ENCODE peak calls at places on chromosomes 12 and 14, in ten cellular contexts. Y, X, L, S, P, N, R, D, Z and G are unnamed samples.
A peak's percentile ranks its signal among the peaks of the same experiment; 100 is the strongest.

GRCh38 chr12:109821968-109822367 is 11.2 kb downstream of the TRPV4 start:
- DNase-seq in Y (no peak), X (no peak), L (no peak), S (no peak), P (no peak), N (no peak), R (no peak), D (no peak), Z (no peak), G (no peak)

GRCh38 chr12:131457028-131457310 is 253.9 kb upstream of the SFSWAP start:
- DNase-seq in Y (no peak), X (no peak), L (no peak), S (no peak), P (no peak), N (no peak), R (no peak), D (no peak), Z (no peak), G (no peak)

GRCh38 chr12:12736759-12737676 is 19.9 kb downstream of the CDKN1B start:
- DNase-seq in Y (no peak), X (peak; percentile 67), L (no peak), S (no peak), P (peak; percentile 56), N (peak; percentile 29), R (peak; percentile 49), D (no peak), Z (peak; percentile 34), G (no peak)

GRCh38 chr14:61584258-61584657 is 111.1 kb upstream of the HIF1A start:
- DNase-seq in Y (no peak), X (peak; percentile 54), L (no peak), S (no peak), P (no peak), N (no peak), R (peak; percentile 83), D (no peak), Z (no peak), G (no peak)

GRCh38 chr14:43297794-43298193 is 1209.3 kb downstream of the FSCB start:
- DNase-seq in Y (no peak), X (no peak), L (no peak), S (no peak), P (no peak), N (no peak), R (no peak), D (no peak), Z (no peak), G (no peak)

GRCh38 chr14:102803139-102803538 is 25.9 kb downstream of the TRAF3 start:
- DNase-seq in Y (no peak), X (no peak), L (no peak), S (no peak), P (no peak), N (no peak), R (no peak), D (no peak), Z (peak; percentile 8), G (no peak)

GRCh38 chr12:121580959-121581680 is at the start of gene KDM2B:
- DNase-seq in Y (no peak), X (peak; percentile 79), L (no peak), S (no peak), P (no peak), N (no peak), R (no peak), D (no peak), Z (peak; percentile 48), G (no peak)

GRCh38 chr12:93660996-93661395 is 16.2 kb upstream of the CRADD start:
- DNase-seq in Y (no peak), X (no peak), L (no peak), S (no peak), P (no peak), N (no peak), R (no peak), D (no peak), Z (no peak), G (no peak)

GRCh38 chr14:36646664-36647416 is 14.8 kb upstream of the PAX9 start:
- DNase-seq in Y (no peak), X (no peak), L (no peak), S (no peak), P (no peak), N (no peak), R (no peak), D (no peak), Z (no peak), G (no peak)

GRCh38 chr14:28299227-28299626 is 467.4 kb upstream of the FOXG1 start:
- DNase-seq in Y (no peak), X (no peak), L (no peak), S (no peak), P (no peak), N (no peak), R (no peak), D (no peak), Z (no peak), G (no peak)

GRCh38 chr14:99684356-99684952 is 356 bp downstream of the CYP46A1 start:
- DNase-seq in Y (no peak), X (no peak), L (no peak), S (no peak), P (no peak), N (no peak), R (no peak), D (no peak), Z (no peak), G (no peak)

GRCh38 chr14:91138511-91139359 is 24.9 kb downstream of the DGLUCY start:
- DNase-seq in Y (no peak), X (peak; percentile 27), L (no peak), S (no peak), P (peak; percentile 7), N (peak; percentile 67), R (peak; percentile 33), D (no peak), Z (no peak), G (peak; percentile 33)

GRCh38 chr14:76696361-76696760 is 64.9 kb upstream of the VASH1 start:
- DNase-seq in Y (no peak), X (no peak), L (no peak), S (no peak), P (no peak), N (no peak), R (no peak), D (no peak), Z (no peak), G (no peak)

GRCh38 chr12:88897723-88898122 is 317.5 kb upstream of the KITLG start:
- DNase-seq in Y (no peak), X (peak; percentile 41), L (no peak), S (no peak), P (no peak), N (no peak), R (peak; percentile 38), D (no peak), Z (no peak), G (no peak)

GRCh38 chr12:128586630-128587029 is 237.1 kb downstream of the SLC15A4 start:
- DNase-seq in Y (no peak), X (no peak), L (no peak), S (no peak), P (no peak), N (no peak), R (no peak), D (no peak), Z (no peak), G (no peak)

DNA sequence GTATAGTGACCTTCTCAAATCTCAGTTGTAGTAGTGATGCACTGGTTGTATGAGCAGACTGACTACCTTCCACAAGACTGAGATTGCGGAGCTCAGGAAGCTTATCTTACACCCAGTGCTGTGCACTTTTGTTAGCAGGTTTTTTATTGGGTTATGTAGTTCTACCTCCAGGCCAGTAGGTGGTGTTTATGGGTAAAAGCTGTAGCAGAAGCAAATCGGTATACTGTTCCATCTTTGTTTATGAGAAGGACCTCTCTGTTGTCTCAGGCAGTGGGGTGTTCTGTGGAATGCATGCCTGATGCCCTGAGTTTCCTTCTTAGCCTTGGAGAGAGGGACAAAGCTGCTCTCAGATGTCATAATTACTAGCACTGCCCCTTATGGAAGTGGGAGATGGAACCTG is 217.8 kb downstream of the LRFN5 start:
- DNase-seq in Y (no peak), X (no peak), L (no peak), S (no peak), P (no peak), N (no peak), R (no peak), D (no peak), Z (no peak), G (no peak)
- TF ChIP-seq CTCF in Y (no peak), X (no peak), L (no peak), S (no peak), P (peak; percentile 5), N (no peak), R (no peak), D (peak; percentile 28), Z (no peak), G (peak; percentile 47)

GRCh38 chr12:98424726-98425401 is 90.5 kb upstream of the TMPO start:
- DNase-seq in Y (peak; percentile 79), X (peak; percentile 89), L (no peak), S (peak; percentile 51), P (peak; percentile 64), N (peak; percentile 68), R (peak; percentile 91), D (peak; percentile 43), Z (peak; percentile 58), G (peak; percentile 8)
- H3K4me3 ChIP-seq in Y (no peak overlapping the region), X (no peak overlapping the region), L (no peak overlapping the region), S (no peak overlapping the region), P (no peak overlapping the region), N (no peak overlapping the region), R (no peak overlapping the region), D (no peak overlapping the region), Z (no peak overlapping the region), G (no peak overlapping the region)

DNA sequence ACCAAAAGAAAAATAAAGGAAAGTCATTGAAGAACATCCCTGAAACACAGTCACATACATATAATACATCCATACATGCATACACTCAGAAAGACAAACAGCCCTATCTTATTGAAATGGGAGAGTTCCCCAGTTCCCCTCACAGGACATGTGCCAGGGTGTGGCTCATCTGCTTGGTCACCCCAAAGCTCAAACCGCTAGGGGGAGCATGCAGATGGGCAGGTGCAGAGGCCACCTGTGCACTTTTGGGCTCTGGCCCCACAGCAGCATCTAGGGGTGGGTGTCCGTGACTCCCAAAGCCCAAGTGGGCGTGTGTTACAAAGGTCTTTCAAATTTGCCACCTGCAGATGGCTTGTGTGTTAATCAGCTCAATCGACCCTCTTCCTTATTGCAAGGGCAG is 75.2 kb downstream of the CMAS start:
- DNase-seq in Y (no peak), X (no peak), L (no peak), S (no peak), P (peak; percentile 49), N (no peak), R (no peak), D (no peak), Z (no peak), G (no peak)
- TF ChIP-seq CTCF in Y (peak; percentile 33), X (peak; percentile 6), L (no peak), S (no peak), P (peak; percentile 55), N (no peak), R (peak; percentile 61), D (peak; percentile 27), Z (no peak), G (peak; percentile 63)

DNA sequence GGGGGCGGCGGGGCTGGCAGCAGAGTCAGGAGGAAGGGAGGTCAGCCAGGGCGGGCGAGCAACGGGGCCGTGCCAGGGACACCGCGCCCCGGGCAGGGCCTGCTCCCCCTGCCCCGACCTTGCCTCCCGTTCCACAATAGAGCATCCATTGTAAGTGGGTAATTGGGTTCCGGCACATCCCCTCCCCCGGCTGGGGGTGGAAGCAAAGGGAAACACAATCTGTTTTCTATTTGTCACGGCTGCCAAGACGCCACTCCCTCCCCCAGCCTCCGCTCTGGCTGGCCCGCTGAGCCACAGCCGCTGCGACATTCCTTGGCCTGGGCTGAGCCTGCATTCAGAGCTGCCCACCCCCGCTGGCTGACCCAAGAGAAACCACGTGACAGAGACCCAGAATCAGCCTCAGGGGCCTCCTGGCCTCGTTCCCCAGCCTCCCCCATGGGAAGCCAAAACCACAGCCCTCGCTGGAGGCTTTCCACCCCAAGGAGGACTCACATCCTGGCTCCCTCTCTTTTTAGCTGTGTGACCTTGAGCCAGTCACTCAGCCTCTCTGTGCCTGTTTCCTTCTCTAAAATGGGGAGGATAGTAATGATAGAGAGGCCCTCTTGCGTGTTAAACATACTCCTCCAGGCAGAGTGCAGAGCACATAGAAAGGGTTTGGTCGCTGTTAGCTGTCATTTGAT is 117.6 kb downstream of the SCARB1 start:
- DNase-seq in Y (peak; percentile 81), X (peak; percentile 98), L (peak; percentile 94), S (peak; percentile 88), P (no peak), N (peak; percentile 57), R (peak; percentile 52), D (no peak), Z (peak; percentile 95), G (no peak)
- H3K4me3 ChIP-seq in Y (no peak overlapping the region), X (no peak overlapping the region), L (peak overlapping the region; percentile 34), S (no peak overlapping the region), P (no peak overlapping the region), N (no peak overlapping the region), R (no peak overlapping the region), D (no peak overlapping the region), Z (no peak overlapping the region), G (no peak overlapping the region)